ENCODE peak calls at places on chromosomes 7 and 10, in nine cellular contexts. J is A549; C is cardiac muscle cell; U is effector memory CD4-positive, alpha-beta T cell; F is upper lobe of right lung; W is esophagus squamous epithelium; V is ovary; P is HepG2; G is heart left ventricle. S is an unnamed sample.

GRCh38 chr7:143002856-143003255 is 24.1 kb downstream of the OR9A2 start:
- DNase-seq in V (no peak), F (no peak), G (no peak), C (no peak), U (no peak), J (no peak), W (no peak), P (no peak), S (no peak)

GRCh38 chr10:68666280-68666760 is 54.7 kb upstream of the CCAR1 start:
- DNase-seq in C (no peak), F (no peak), G (no peak), W (no peak), J (no peak), V (no peak), P (no peak), U (no peak), S (no peak)

GRCh38 chr7:103637080-103637479 is 191.1 kb upstream of the SLC26A5 start:
- DNase-seq in U (no peak), P (no peak), F (no peak), C (no peak), V (no peak), G (no peak), W (no peak), J (no peak), S (no peak)

GRCh38 chr10:131972474-131973071 is 9.2 kb downstream of the BNIP3 start:
- DNase-seq in G (peak; percentile 83), P (no peak), W (no peak), C (no peak), F (no peak), U (peak; percentile 13), V (peak; percentile 65), J (no peak), S (no peak)

GRCh38 chr7:136523581-136523980 is 344.9 kb upstream of the CHRM2 start:
- DNase-seq in F (no peak), C (no peak), G (no peak), V (no peak), J (no peak), W (no peak), U (no peak), P (no peak), S (no peak)

GRCh38 chr7:156532016-156532602 is 108.5 kb upstream of the RNF32 start:
- DNase-seq in F (no peak), P (peak; percentile 37), C (no peak), J (no peak), G (no peak), U (no peak), V (no peak), W (no peak), S (no peak)

GRCh38 chr7:117273325-117274292 is 49.2 kb downstream of the WNT2 start:
- DNase-seq in W (no peak), J (no peak), P (no peak), F (no peak), V (no peak), G (no peak), C (peak; percentile 19), U (no peak), S (no peak)

GRCh38 chr7:8133188-8133848 is 128.6 kb downstream of the ICA1 start:
- DNase-seq in J (no peak), G (no peak), U (no peak), P (no peak), V (no peak), F (no peak), C (no peak), W (no peak), S (no peak)

GRCh38 chr10:6473901-6474370 is 106.1 kb downstream of the PRKCQ start:
- DNase-seq in F (no peak), C (no peak), U (peak; percentile 37), W (no peak), V (no peak), G (no peak), J (no peak), P (no peak), S (no peak)

GRCh38 chr7:36278767-36279171 is 110.9 kb upstream of the ANLN start:
- DNase-seq in C (peak; percentile 42), U (no peak), F (no peak), J (no peak), P (no peak), V (peak; percentile 62), G (peak; percentile 44), W (no peak), S (no peak)

GRCh38 chr10:1410469-1411395 is 326.6 kb downstream of the ADARB2 start:
- DNase-seq in C (no peak), F (no peak), P (no peak), V (no peak), U (no peak), G (no peak), W (no peak), J (no peak), S (peak; percentile 24)

GRCh38 chr7:2202901-2203550 is 29.7 kb downstream of the MAD1L1 start:
- DNase-seq in W (no peak), V (peak; percentile 42), P (no peak), U (no peak), F (peak; percentile 57), J (no peak), C (no peak), G (peak; percentile 36), S (peak; percentile 51)

GRCh38 chr10:71964669-71965515 is 697 bp downstream of the CHST3 start:
- DNase-seq in V (peak; percentile 66), J (peak; percentile 40), P (no peak), G (peak; percentile 74), U (no peak), C (peak; percentile 46), W (no peak), F (no peak), S (peak; percentile 85)

GRCh38 chr10:78301891-78302738 is 268.5 kb downstream of the RPS24 start:
- DNase-seq in C (peak; percentile 57), U (no peak), P (peak; percentile 6), W (no peak), V (no peak), F (no peak), J (no peak), G (no peak), S (no peak)

GRCh38 chr7:77690289-77690688 is 6.0 kb upstream of the RSBN1L start:
- DNase-seq in P (no peak), C (no peak), F (no peak), G (no peak), U (no peak), V (no peak), W (no peak), J (no peak), S (no peak)
- H3K27ac ChIP-seq in P (peak overlapping the region; percentile 7), C (peak overlapping the region; percentile 39), F (no peak overlapping the region), G (no peak overlapping the region), U (no peak overlapping the region), V (no peak overlapping the region), W (peak overlapping the region; percentile 1), J (no peak overlapping the region), S (no peak overlapping the region)

DNA sequence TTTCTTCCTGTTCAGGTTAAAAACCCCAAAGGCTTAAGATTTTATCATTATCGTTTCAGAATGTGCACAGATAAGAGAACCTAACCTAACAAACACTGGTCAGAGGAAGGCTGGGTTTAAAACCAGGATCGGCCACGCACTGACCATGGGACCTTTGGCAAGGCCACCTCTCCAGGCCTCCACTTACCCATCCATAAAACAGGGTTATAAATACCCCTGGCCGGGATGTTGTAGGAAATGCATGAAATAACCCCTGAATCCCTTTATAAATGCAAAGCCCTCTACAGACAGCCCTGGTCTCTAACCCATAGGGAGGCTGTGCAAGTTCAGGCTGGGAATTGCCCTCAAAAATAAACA is 418 bp downstream of the DEPP1 start:
- DNase-seq in J (no peak), W (no peak), U (no peak), P (no peak), F (no peak), C (no peak), V (no peak), G (no peak), S (peak; percentile 60)
- H3K4me1 ChIP-seq in J (peaks cover 61% of the 10 kb centered on the region), W (peaks cover 100% of the 10 kb centered on the region), U (peaks cover 8% of the 10 kb centered on the region), P (peaks cover 77% of the 10 kb centered on the region), F (peaks cover 72% of the 10 kb centered on the region), C (peaks cover 71% of the 10 kb centered on the region), V (peaks cover 40% of the 10 kb centered on the region), G (peaks cover 97% of the 10 kb centered on the region), S (peaks cover 78% of the 10 kb centered on the region)

GRCh38 chr10:110802090-110802489 is 69.6 kb upstream of the PDCD4 start:
- DNase-seq in C (no peak), G (no peak), V (no peak), P (no peak), F (no peak), U (no peak), J (no peak), W (no peak), S (no peak)

GRCh38 chr10:110803830-110804338 is 67.8 kb upstream of the PDCD4 start:
- DNase-seq in V (peak; percentile 72), F (no peak), P (peak; percentile 45), W (no peak), C (peak; percentile 53), J (peak; percentile 49), U (no peak), G (no peak), S (peak; percentile 58)

GRCh38 chr10:110802551-110803238 is 69.0 kb upstream of the PDCD4 start:
- DNase-seq in J (no peak), F (peak; percentile 86), U (peak; percentile 19), W (no peak), P (peak; percentile 49), C (no peak), G (peak; percentile 77), V (peak; percentile 53), S (peak; percentile 84)

GRCh38 chr10:110805292-110805691 is 66.4 kb upstream of the PDCD4 start:
- DNase-seq in F (no peak), W (no peak), J (no peak), C (no peak), U (no peak), G (no peak), V (no peak), P (no peak), S (no peak)

DNA sequence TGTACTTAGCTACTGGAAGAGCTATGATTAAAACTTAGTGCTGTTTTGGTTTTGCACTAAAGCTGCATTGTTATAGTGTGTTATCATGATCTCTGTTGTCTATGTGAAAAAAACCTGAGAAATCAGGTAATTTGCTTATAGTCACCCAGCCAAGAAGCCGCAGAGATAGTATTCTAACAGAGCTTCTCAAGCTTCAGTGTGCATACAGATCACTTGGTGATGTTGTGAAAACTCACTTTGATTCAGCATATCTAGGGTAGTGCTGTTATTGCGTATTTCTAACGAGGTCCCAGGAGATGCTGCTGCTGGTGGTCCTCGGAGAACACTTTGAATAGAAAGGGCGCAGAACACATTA is 68.5 kb upstream of the PDCD4 start:
- DNase-seq in P (no peak), G (no peak), F (no peak), U (no peak), J (no peak), V (no peak), W (no peak), C (no peak), S (no peak)
- H3K27ac ChIP-seq in P (no peak overlapping the region), G (peak overlapping the region; percentile 42), F (no peak overlapping the region), U (peak overlapping the region; percentile 34), J (no peak overlapping the region), V (no peak overlapping the region), W (peak overlapping the region; percentile 77), C (no peak overlapping the region), S (peak overlapping the region; percentile 36)

DNA sequence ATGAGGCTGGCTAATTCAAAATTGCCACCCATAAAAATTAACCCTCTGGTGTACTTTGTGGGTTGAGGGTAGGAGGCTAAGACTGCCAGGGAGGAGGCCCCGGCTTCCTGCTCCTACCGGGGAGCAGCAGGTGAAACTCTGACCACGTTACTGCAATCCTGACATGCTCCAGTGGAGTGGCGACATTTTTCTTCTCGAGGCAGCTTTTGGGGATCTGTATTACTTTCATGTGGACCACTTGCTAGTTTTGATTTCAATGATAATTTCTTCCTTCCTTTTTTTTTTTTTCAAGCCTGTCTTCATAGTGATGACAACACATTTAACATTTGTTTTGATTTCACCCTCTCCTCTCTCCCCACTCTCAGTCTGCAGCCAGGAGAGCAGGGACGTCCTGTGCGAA is 14.6 kb downstream of the GATA3 start:
- DNase-seq in C (no peak), U (no peak), F (no peak), W (no peak), G (no peak), V (no peak), J (no peak), P (no peak), S (no peak)
- H3K4me1 ChIP-seq in C (no peaks in the 10 kb centered on the region), U (peaks cover 26% of the 10 kb centered on the region), F (no peaks in the 10 kb centered on the region), W (no peaks in the 10 kb centered on the region), G (peaks cover 12% of the 10 kb centered on the region), V (no peaks in the 10 kb centered on the region), J (peaks cover 9% of the 10 kb centered on the region), P (no peaks in the 10 kb centered on the region), S (peaks cover 3% of the 10 kb centered on the region)

S was measured in tibial artery.